ENCODE peak calls at places on chromosomes 3 and 15, in ten cellular contexts. P is AG09319; O is HTR-8/SVneo; K is OCI-LY7; L is NCI-H774; J is astrocyte of the spinal cord; Q is COR-L47; A is NAMALWA; W is stimulated activated CD4-positive, alpha-beta T cell treated with anti-CD3 and anti-CD28 coated beads, Interleukin-15, amount 100 ng/mL, for 24 hours; V is NCI-H82. X is an unnamed sample.

GRCh38 chr3:149317072-149317471 is 16.4 kb downstream of the TM4SF18 start:
- DNase-seq in P (no peak), O (no peak), K (no peak), L (no peak), J (no peak), Q (no peak), A (no peak), W (no peak), V (no peak), X (no peak)

GRCh38 chr3:111667621-111668239 is 72.6 kb upstream of the ZBED2 start:
- DNase-seq in P (no peak), O (no peak), K (peak), L (no peak), J (peak), Q (no peak), A (peak), W (peak), V (no peak), X (peak)

GRCh38 chr3:55402886-55403605 is 84.1 kb downstream of the WNT5A start:
- DNase-seq in P (no peak), O (no peak), K (no peak), L (peak), J (peak), Q (no peak), A (no peak), W (no peak), V (no peak), X (peak)

GRCh38 chr3:188006726-188007393 is 147.1 kb upstream of the LPP start:
- DNase-seq in P (no peak), O (no peak), K (peak), L (no peak), J (no peak), Q (no peak), A (peak), W (no peak), V (no peak), X (no peak)

GRCh38 chr3:20054549-20054987 is 14.3 kb downstream of the KAT2B start:
- DNase-seq in P (no peak), O (peak), K (peak), L (no peak), J (peak), Q (peak), A (peak), W (peak), V (peak), X (peak)

GRCh38 chr3:29468150-29468549 is 187.3 kb downstream of the RBMS3 start:
- DNase-seq in P (no peak), O (no peak), K (no peak), L (no peak), J (no peak), Q (no peak), A (no peak), W (no peak), V (peak), X (no peak)

GRCh38 chr3:147688868-147689267 is 279.7 kb downstream of the ZIC1 start:
- DNase-seq in P (no peak), O (no peak), K (no peak), L (no peak), J (no peak), Q (no peak), A (no peak), W (no peak), V (no peak), X (no peak)

GRCh38 chr3:17674082-17674686 is 68.2 kb downstream of the TBC1D5 start:
- DNase-seq in P (no peak), O (no peak), K (no peak), L (no peak), J (no peak), Q (no peak), A (no peak), W (no peak), V (no peak), X (no peak)

GRCh38 chr3:161031134-161031533 is 74.0 kb downstream of the B3GALNT1 start:
- DNase-seq in P (no peak), O (no peak), K (no peak), L (no peak), J (no peak), Q (no peak), A (no peak), W (no peak), V (no peak), X (no peak)

GRCh38 chr3:195227871-195228270 is 43.1 kb downstream of the XXYLT1 start:
- DNase-seq in P (no peak), O (no peak), K (no peak), L (no peak), J (no peak), Q (no peak), A (no peak), W (no peak), V (no peak), X (no peak)

GRCh38 chr15:70026991-70027390 is 70.7 kb downstream of the TLE3 start:
- DNase-seq in P (no peak), O (no peak), K (no peak), L (no peak), J (no peak), Q (no peak), A (no peak), W (no peak), V (no peak), X (no peak)

GRCh38 chr3:174333640-174334039 is 525.5 kb upstream of the NAALADL2 start:
- DNase-seq in P (no peak), O (no peak), K (no peak), L (no peak), J (no peak), Q (peak), A (no peak), W (no peak), V (peak), X (no peak)

GRCh38 chr15:70217246-70218160 is 119.8 kb upstream of the TLE3 start:
- DNase-seq in P (no peak), O (no peak), K (no peak), L (no peak), J (no peak), Q (no peak), A (no peak), W (no peak), V (no peak), X (no peak)